ENCODE peak calls at places on chromosome 15, in five cellular contexts. One of them, this sample, is unnamed.

GRCh38 chr15:63983071-63983711 is 63.1 kb downstream of the DAPK2 start:
- DNase-seq in uterus: no peak
- DNase-seq in left ventricle myocardium inferior: no peak
- DNase-seq in MM.1S: no peak
- DNase-seq in tibial artery: no peak
- DNase-seq in this sample: no peak

GRCh38 chr15:74318376-74319137 is 48.9 kb downstream of the CYP11A1 start:
- DNase-seq in uterus: peak
- DNase-seq in left ventricle myocardium inferior: peak
- DNase-seq in MM.1S: no peak
- DNase-seq in tibial artery: peak
- DNase-seq in this sample: peak

GRCh38 chr15:64574220-64574994 is 114.0 kb downstream of the ZNF609 start:
- DNase-seq in uterus: no peak
- DNase-seq in left ventricle myocardium inferior: no peak
- DNase-seq in MM.1S: no peak
- DNase-seq in tibial artery: no peak
- DNase-seq in this sample: no peak

GRCh38 chr15:48570838-48571237 is 74.7 kb downstream of the FBN1 start:
- DNase-seq in uterus: no peak
- DNase-seq in left ventricle myocardium inferior: no peak
- DNase-seq in MM.1S: no peak
- DNase-seq in tibial artery: no peak
- DNase-seq in this sample: no peak

GRCh38 chr15:87687176-87687890 is 569.2 kb downstream of the NTRK3 start:
- DNase-seq in uterus: no peak
- DNase-seq in left ventricle myocardium inferior: no peak
- DNase-seq in MM.1S: no peak
- DNase-seq in tibial artery: no peak
- DNase-seq in this sample: no peak

GRCh38 chr15:65836665-65837064 is 32.6 kb upstream of the RAB11A start:
- DNase-seq in uterus: no peak
- DNase-seq in left ventricle myocardium inferior: no peak
- DNase-seq in MM.1S: peak
- DNase-seq in tibial artery: no peak
- DNase-seq in this sample: no peak

GRCh38 chr15:52834379-52834778 is 44.2 kb upstream of the ONECUT1 start:
- DNase-seq in uterus: no peak
- DNase-seq in left ventricle myocardium inferior: no peak
- DNase-seq in MM.1S: no peak
- DNase-seq in tibial artery: no peak
- DNase-seq in this sample: no peak

GRCh38 chr15:76147906-76148553 is 88.2 kb downstream of the TMEM266 start:
- DNase-seq in uterus: peak
- DNase-seq in left ventricle myocardium inferior: no peak
- DNase-seq in MM.1S: peak
- DNase-seq in tibial artery: no peak
- DNase-seq in this sample: no peak

GRCh38 chr15:66765478-66766281 is 63.6 kb downstream of the SMAD6 start:
- DNase-seq in uterus: no peak
- DNase-seq in left ventricle myocardium inferior: peak
- DNase-seq in MM.1S: peak
- DNase-seq in tibial artery: no peak
- DNase-seq in this sample: no peak

GRCh38 chr15:84725001-84725491 is 9.1 kb upstream of the SEC11A start:
- DNase-seq in uterus: no peak
- DNase-seq in left ventricle myocardium inferior: no peak
- DNase-seq in MM.1S: peak
- DNase-seq in tibial artery: peak
- DNase-seq in this sample: no peak

GRCh38 chr15:73368301-73369072 is at the start of gene HCN4:
- DNase-seq in uterus: no peak
- DNase-seq in left ventricle myocardium inferior: peak
- DNase-seq in MM.1S: no peak
- DNase-seq in tibial artery: no peak
- DNase-seq in this sample: no peak

GRCh38 chr15:73959012-73959581 is 32.8 kb downstream of the LOXL1 start:
- DNase-seq in uterus: no peak
- DNase-seq in left ventricle myocardium inferior: no peak
- DNase-seq in MM.1S: peak
- DNase-seq in tibial artery: no peak
- DNase-seq in this sample: no peak

GRCh38 chr15:71153823-71154524 is 38.7 kb downstream of the THSD4 start:
- DNase-seq in uterus: no peak
- DNase-seq in left ventricle myocardium inferior: no peak
- DNase-seq in MM.1S: no peak
- DNase-seq in tibial artery: no peak
- DNase-seq in this sample: no peak

GRCh38 chr15:66483131-66483566 is 14.4 kb downstream of the SNAPC5 start:
- DNase-seq in uterus: no peak
- DNase-seq in left ventricle myocardium inferior: no peak
- DNase-seq in MM.1S: no peak
- DNase-seq in tibial artery: no peak
- DNase-seq in this sample: no peak

GRCh38 chr15:37682304-37682703 is 252.1 kb upstream of the TMCO5A start:
- DNase-seq in uterus: no peak
- DNase-seq in left ventricle myocardium inferior: no peak
- DNase-seq in MM.1S: no peak
- DNase-seq in tibial artery: no peak
- DNase-seq in this sample: no peak

GRCh38 chr15:85443593-85444328 is 63.4 kb downstream of the AKAP13 start:
- DNase-seq in uterus: no peak
- DNase-seq in left ventricle myocardium inferior: no peak
- DNase-seq in MM.1S: peak
- DNase-seq in tibial artery: no peak
- DNase-seq in this sample: no peak

GRCh38 chr15:57496946-57497944 is 94.5 kb upstream of the MYZAP start:
- DNase-seq in uterus: no peak
- DNase-seq in left ventricle myocardium inferior: no peak
- DNase-seq in MM.1S: no peak
- DNase-seq in tibial artery: no peak
- DNase-seq in this sample: no peak

GRCh38 chr15:72585659-72586058 is 68.8 kb upstream of the GOLGA6B start:
- DNase-seq in uterus: no peak
- DNase-seq in left ventricle myocardium inferior: no peak
- DNase-seq in MM.1S: no peak
- DNase-seq in tibial artery: no peak
- DNase-seq in this sample: no peak

GRCh38 chr15:98480858-98481257 is 167.5 kb upstream of the IGF1R start:
- DNase-seq in uterus: no peak
- DNase-seq in left ventricle myocardium inferior: no peak
- DNase-seq in MM.1S: no peak
- DNase-seq in tibial artery: no peak
- DNase-seq in this sample: no peak

GRCh38 chr15:90482124-90483011 is 47.4 kb upstream of the CRTC3 start:
- DNase-seq in uterus: peak
- DNase-seq in left ventricle myocardium inferior: no peak
- DNase-seq in MM.1S: peak
- DNase-seq in tibial artery: peak
- DNase-seq in this sample: no peak

GRCh38 chr15:62486041-62486440 is 321.0 kb upstream of the C2CD4B start:
- DNase-seq in uterus: no peak
- DNase-seq in left ventricle myocardium inferior: no peak
- DNase-seq in MM.1S: no peak
- DNase-seq in tibial artery: no peak
- DNase-seq in this sample: no peak

GRCh38 chr15:80615783-80616391 is 79.2 kb upstream of the ABHD17C start:
- DNase-seq in uterus: peak
- DNase-seq in left ventricle myocardium inferior: peak
- DNase-seq in MM.1S: no peak
- DNase-seq in tibial artery: no peak
- DNase-seq in this sample: peak

GRCh38 chr15:53811530-53811929 is 52.1 kb upstream of the WDR72 start:
- DNase-seq in uterus: no peak
- DNase-seq in left ventricle myocardium inferior: no peak
- DNase-seq in MM.1S: peak
- DNase-seq in tibial artery: no peak
- DNase-seq in this sample: no peak

GRCh38 chr15:48242015-48242414 is 35.9 kb downstream of the SLC12A1 start:
- DNase-seq in uterus: no peak
- DNase-seq in left ventricle myocardium inferior: no peak
- DNase-seq in MM.1S: no peak
- DNase-seq in tibial artery: no peak
- DNase-seq in this sample: no peak

GRCh38 chr15:99565031-99565280 is 828 bp upstream of the MEF2A start:
- DNase-seq in uterus: no peak
- DNase-seq in left ventricle myocardium inferior: no peak
- DNase-seq in MM.1S: peak
- DNase-seq in tibial artery: no peak
- DNase-seq in this sample: no peak

GRCh38 chr15:75947117-75947516 is 43.4 kb downstream of the FBXO22 start:
- DNase-seq in uterus: no peak
- DNase-seq in left ventricle myocardium inferior: no peak
- DNase-seq in MM.1S: no peak
- DNase-seq in tibial artery: no peak
- DNase-seq in this sample: no peak

GRCh38 chr15:96344706-96345559 is 14.4 kb downstream of the NR2F2 start:
- DNase-seq in uterus: no peak
- DNase-seq in left ventricle myocardium inferior: no peak
- DNase-seq in MM.1S: no peak
- DNase-seq in tibial artery: no peak
- DNase-seq in this sample: peak

GRCh38 chr15:52217186-52217585 is 26.0 kb upstream of the GNB5 start:
- DNase-seq in uterus: no peak
- DNase-seq in left ventricle myocardium inferior: no peak
- DNase-seq in MM.1S: no peak
- DNase-seq in tibial artery: no peak
- DNase-seq in this sample: peak

GRCh38 chr15:40106203-40107161 is 2.2 kb downstream of the BMF start:
- DNase-seq in uterus: peak
- DNase-seq in left ventricle myocardium inferior: peak
- DNase-seq in MM.1S: peak
- DNase-seq in tibial artery: peak
- DNase-seq in this sample: no peak

GRCh38 chr15:90561344-90562244 is 31.9 kb downstream of the CRTC3 start:
- DNase-seq in uterus: peak
- DNase-seq in left ventricle myocardium inferior: no peak
- DNase-seq in MM.1S: no peak
- DNase-seq in tibial artery: peak
- DNase-seq in this sample: no peak

GRCh38 chr15:64232400-64232799 is 69.6 kb upstream of the PPIB start:
- DNase-seq in uterus: no peak
- DNase-seq in left ventricle myocardium inferior: no peak
- DNase-seq in MM.1S: no peak
- DNase-seq in tibial artery: no peak
- DNase-seq in this sample: no peak

GRCh38 chr15:33912326-33912725 is 56.0 kb upstream of the CHRM5 start:
- DNase-seq in uterus: no peak
- DNase-seq in left ventricle myocardium inferior: no peak
- DNase-seq in MM.1S: no peak
- DNase-seq in tibial artery: no peak
- DNase-seq in this sample: no peak

GRCh38 chr15:73677146-73677607 is 7.0 kb upstream of the CD276 start:
- DNase-seq in uterus: peak
- DNase-seq in left ventricle myocardium inferior: peak
- DNase-seq in MM.1S: peak
- DNase-seq in tibial artery: peak
- DNase-seq in this sample: peak

GRCh38 chr15:91208366-91208765 is 108.3 kb downstream of the SV2B start:
- DNase-seq in uterus: no peak
- DNase-seq in left ventricle myocardium inferior: no peak
- DNase-seq in MM.1S: no peak
- DNase-seq in tibial artery: no peak
- DNase-seq in this sample: no peak

GRCh38 chr15:79025201-79025600 is 65.4 kb downstream of the RASGRF1 start:
- DNase-seq in uterus: no peak
- DNase-seq in left ventricle myocardium inferior: no peak
- DNase-seq in MM.1S: no peak
- DNase-seq in tibial artery: peak
- DNase-seq in this sample: no peak
- TF ChIP-seq CTCF in uterus: no peak
- TF ChIP-seq CTCF in left ventricle myocardium inferior: peak
- TF ChIP-seq CTCF in MM.1S: peak
- TF ChIP-seq CTCF in tibial artery: no peak
- TF ChIP-seq CTCF in this sample: no peak

GRCh38 chr15:68874788-68875187 is 54.1 kb upstream of the ANP32A start:
- DNase-seq in uterus: no peak
- DNase-seq in left ventricle myocardium inferior: no peak
- DNase-seq in MM.1S: no peak
- DNase-seq in tibial artery: no peak
- DNase-seq in this sample: no peak
- TF ChIP-seq CTCF in uterus: no peak
- TF ChIP-seq CTCF in left ventricle myocardium inferior: no peak
- TF ChIP-seq CTCF in MM.1S: no peak
- TF ChIP-seq CTCF in tibial artery: no peak
- TF ChIP-seq CTCF in this sample: no peak

DNA sequence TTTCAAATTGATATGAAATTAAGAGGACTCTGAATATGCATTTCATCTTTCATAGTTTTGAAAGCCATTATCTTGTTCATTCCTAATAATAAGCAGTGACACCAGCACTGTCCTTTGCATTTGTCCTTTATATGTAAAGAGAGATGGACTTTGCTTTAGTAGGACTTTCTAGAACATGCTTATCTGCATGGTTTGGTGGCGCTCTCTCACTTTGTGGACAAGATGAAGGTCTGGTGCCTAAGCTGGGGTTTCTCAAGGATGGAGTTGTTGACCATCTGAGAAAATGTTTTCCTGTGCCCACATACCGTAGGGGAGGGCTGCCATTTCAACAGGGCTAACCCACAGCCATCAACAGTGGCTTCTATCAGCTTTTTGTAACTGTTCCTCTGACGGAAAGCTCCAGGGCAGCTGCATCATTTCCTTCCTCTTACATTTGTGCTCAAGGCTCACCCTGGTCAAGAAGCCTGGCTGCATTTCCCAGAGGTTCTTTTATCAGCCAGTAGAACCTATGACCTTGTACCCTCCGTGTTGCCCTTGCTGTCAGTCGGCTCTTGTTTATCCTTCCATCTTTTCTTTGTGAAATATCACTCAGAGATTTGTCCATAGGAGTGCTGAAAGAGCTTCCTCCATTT is 44.5 kb downstream of the ABHD2 start:
- DNase-seq in uterus: no peak
- DNase-seq in left ventricle myocardium inferior: no peak
- DNase-seq in MM.1S: peak
- DNase-seq in tibial artery: peak
- DNase-seq in this sample: no peak
- TF ChIP-seq CTCF in uterus: no peak
- TF ChIP-seq CTCF in left ventricle myocardium inferior: no peak
- TF ChIP-seq CTCF in MM.1S: no peak
- TF ChIP-seq CTCF in tibial artery: no peak
- TF ChIP-seq CTCF in this sample: no peak

DNA sequence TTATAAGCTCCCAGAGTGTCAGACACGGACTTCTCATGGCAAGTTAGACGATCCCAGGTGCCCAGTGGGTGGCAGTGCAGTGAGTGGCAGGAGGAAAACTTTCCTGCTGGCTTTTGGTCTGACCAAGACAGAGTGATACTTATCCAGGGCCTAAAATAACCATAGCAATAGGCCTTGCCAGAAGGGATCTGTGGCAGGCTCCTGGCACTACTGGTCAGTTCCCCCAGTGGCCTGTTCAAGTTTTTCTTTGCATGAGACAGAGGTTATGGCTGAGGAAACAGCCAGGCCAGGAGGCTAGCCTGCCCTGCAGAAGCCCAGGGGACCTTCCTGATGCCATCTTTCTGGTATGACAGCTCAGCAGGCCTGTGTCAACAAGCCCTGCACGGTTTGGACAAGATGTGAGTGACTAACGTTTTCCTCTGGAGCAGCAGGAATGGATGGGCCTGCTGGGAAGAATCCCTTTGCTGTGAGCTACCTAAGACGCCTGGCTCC is 17.9 kb downstream of the SCG5 start:
- DNase-seq in uterus: no peak
- DNase-seq in left ventricle myocardium inferior: no peak
- DNase-seq in MM.1S: no peak
- DNase-seq in tibial artery: peak
- DNase-seq in this sample: peak
- TF ChIP-seq CTCF in uterus: no peak
- TF ChIP-seq CTCF in left ventricle myocardium inferior: peak
- TF ChIP-seq CTCF in MM.1S: no peak
- TF ChIP-seq CTCF in tibial artery: peak
- TF ChIP-seq CTCF in this sample: peak